ENCODE peak calls at places on chromosomes 6 and 20, in six cellular contexts. W, F, S, K, R and G are unnamed samples.

GRCh38 chr6:130127195-130127594 is 95.6 kb downstream of the SAMD3 start:
- DNase-seq in S (no peak), R (no peak), K (no peak), W (no peak), F (no peak), G (no peak)

GRCh38 chr6:70312165-70312564 is 9.3 kb upstream of the COL9A1 start:
- DNase-seq in W (peak; percentile 37), R (peak; percentile 70), S (no peak), F (no peak), K (no peak), G (no peak)

GRCh38 chr6:52595000-52595795 is 18.3 kb upstream of the TRAM2 start:
- DNase-seq in F (peak; percentile 67), S (peak; percentile 36), W (peak; percentile 63), K (no peak), R (no peak), G (no peak)

GRCh38 chr20:21173496-21174025 is 47.7 kb downstream of the KIZ start:
- DNase-seq in F (no peak), R (no peak), K (no peak), W (no peak), S (no peak), G (no peak)

GRCh38 chr20:44010162-44010704 is 95.6 kb downstream of the TOX2 start:
- DNase-seq in F (no peak), S (no peak), R (no peak), W (no peak), K (no peak), G (no peak)

GRCh38 chr20:7841291-7841966 is 98.8 kb downstream of the HAO1 start:
- DNase-seq in K (no peak), F (no peak), R (no peak), W (no peak), S (no peak), G (no peak)

GRCh38 chr6:28449056-28449455 is 5.8 kb upstream of the ZSCAN23 start:
- DNase-seq in F (no peak), S (no peak), K (no peak), W (no peak), R (no peak), G (no peak)

GRCh38 chr20:35709269-35709668 is 10.1 kb downstream of the ROMO1 start:
- DNase-seq in S (no peak), K (no peak), F (no peak), W (no peak), R (no peak), G (no peak)

GRCh38 chr20:43558412-43559146 is at the start of gene SGK2:
- DNase-seq in S (no peak), F (peak; percentile 83), K (no peak), W (peak; percentile 28), R (no peak), G (no peak)

GRCh38 chr6:16688984-16689636 is 72.2 kb downstream of the ATXN1 start:
- DNase-seq in S (no peak), R (no peak), W (no peak), F (no peak), K (no peak), G (no peak)

GRCh38 chr6:47195251-47195650 is 114.5 kb downstream of the TNFRSF21 start:
- DNase-seq in W (no peak), S (peak; percentile 63), R (no peak), F (peak; percentile 63), K (no peak), G (no peak)

GRCh38 chr6:166045173-166045957 is 122.3 kb downstream of the TBXT start:
- DNase-seq in K (no peak), R (no peak), S (no peak), F (no peak), W (no peak), G (no peak)

GRCh38 chr6:166046232-166046631 is 121.4 kb downstream of the TBXT start:
- DNase-seq in F (no peak), S (no peak), W (peak; percentile 59), R (no peak), K (no peak), G (no peak)

GRCh38 chr6:166050559-166050958 is 117.1 kb downstream of the TBXT start:
- DNase-seq in F (no peak), R (no peak), K (no peak), W (peak; percentile 87), S (no peak), G (no peak)

GRCh38 chr6:166041277-166041676 is 126.4 kb downstream of the TBXT start:
- DNase-seq in W (no peak), R (no peak), K (no peak), S (no peak), F (no peak), G (no peak)

GRCh38 chr6:166046982-166047381 is 120.7 kb downstream of the TBXT start:
- DNase-seq in R (no peak), F (no peak), W (no peak), S (no peak), K (no peak), G (no peak)
- H3K27ac ChIP-seq in R (no peak overlapping the region), F (no peak overlapping the region), W (no peak overlapping the region), S (no peak overlapping the region), K (no peak overlapping the region), G (no peak overlapping the region)

GRCh38 chr6:54133186-54133585 is 21.9 kb downstream of the MLIP start:
- DNase-seq in F (no peak), K (no peak), R (no peak), S (no peak), W (no peak), G (no peak)
- H3K27ac ChIP-seq in F (no peak overlapping the region), K (no peak overlapping the region), R (no peak overlapping the region), S (no peak overlapping the region), W (no peak overlapping the region), G (no peak overlapping the region)

DNA sequence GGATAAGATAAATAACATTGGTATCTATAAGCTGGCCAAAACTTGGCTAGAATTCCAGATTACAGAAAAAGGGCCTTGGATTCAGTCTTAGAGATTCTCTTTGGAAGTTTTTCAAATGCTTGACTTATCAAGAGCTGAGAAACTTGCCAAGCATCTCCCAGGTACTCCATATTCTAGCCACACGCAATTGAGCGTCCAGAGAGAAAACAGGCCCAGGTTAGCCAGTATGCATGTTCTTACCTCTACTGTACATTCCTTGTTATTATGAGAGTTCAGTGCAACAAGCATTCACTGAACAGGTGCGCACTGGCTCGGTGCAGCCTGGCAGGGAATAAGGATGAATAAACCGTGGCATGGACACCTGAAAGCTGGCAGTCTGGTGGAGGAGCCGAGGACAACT is 13.7 kb downstream of the CRNKL1 start:
- DNase-seq in W (no peak), F (no peak), S (no peak), K (no peak), R (no peak), G (no peak)
- H3K27ac ChIP-seq in W (no peak overlapping the region), F (no peak overlapping the region), S (no peak overlapping the region), K (no peak overlapping the region), R (no peak overlapping the region), G (no peak overlapping the region)

DNA sequence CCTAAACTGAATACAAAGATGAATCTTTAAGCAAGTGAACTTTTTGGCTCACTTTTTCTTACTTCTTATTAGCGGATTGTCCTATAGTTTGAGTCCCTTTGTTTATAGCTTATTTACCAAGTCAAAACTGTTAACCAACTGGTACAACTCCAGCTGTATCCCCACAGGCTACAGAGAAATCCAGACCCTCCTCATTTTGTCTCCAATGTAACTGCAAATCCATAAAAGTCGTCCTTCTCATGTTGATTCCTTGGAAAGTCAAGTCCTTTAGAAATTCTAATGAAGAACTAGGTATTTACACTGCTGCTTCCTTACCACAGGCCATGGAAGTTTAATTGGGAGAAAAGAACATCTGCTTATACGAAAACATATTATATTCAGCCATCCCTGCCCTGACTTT is 729.1 kb upstream of the NRSN1 start:
- DNase-seq in S (no peak), R (no peak), K (no peak), F (no peak), W (no peak), G (no peak)
- H3K27ac ChIP-seq in S (no peak overlapping the region), R (no peak overlapping the region), K (no peak overlapping the region), F (no peak overlapping the region), W (no peak overlapping the region), G (no peak overlapping the region)

DNA sequence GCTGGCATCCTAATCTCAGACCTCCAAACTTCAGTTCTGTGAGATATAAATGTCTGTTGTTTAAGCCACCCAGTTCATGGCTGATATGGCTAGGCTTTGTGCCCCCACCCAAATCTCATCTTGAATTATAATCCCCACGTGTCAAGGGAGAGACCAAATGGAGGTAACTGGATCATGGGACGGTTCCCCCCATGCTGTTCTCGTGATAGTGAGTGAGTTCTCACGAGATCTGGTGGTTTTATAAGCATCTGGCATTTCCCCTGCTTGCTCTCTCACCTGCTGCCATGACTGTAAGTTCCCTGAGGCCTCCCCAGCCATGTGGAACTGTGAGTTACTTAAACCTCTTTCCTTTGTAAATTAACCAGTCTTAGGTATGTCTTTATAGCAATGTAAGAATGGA is 56.7 kb downstream of the KIAA0319 start:
- DNase-seq in S (no peak), R (no peak), K (no peak), W (peak; percentile 22), F (no peak), G (no peak)
- H3K27ac ChIP-seq in S (no peak overlapping the region), R (no peak overlapping the region), K (no peak overlapping the region), W (no peak overlapping the region), F (no peak overlapping the region), G (no peak overlapping the region)

GRCh38 chr6:109441069-109441816 is 719 bp downstream of the SMPD2 start:
- DNase-seq in S (no peak), R (no peak), F (peak; percentile 84), K (no peak), W (peak; percentile 87), G (no peak)
- H3K27ac ChIP-seq in S (peak overlapping the region; percentile 80), R (peak overlapping the region; percentile 80), F (peak overlapping the region; percentile 94), K (peak overlapping the region; percentile 91), W (peak overlapping the region; percentile 63), G (peak overlapping the region; percentile 85)

GRCh38 chr20:25324412-25324811 is 66.2 kb downstream of the ABHD12 start:
- DNase-seq in K (no peak), S (no peak), F (no peak), R (no peak), W (no peak), G (no peak)
- H3K27ac ChIP-seq in K (no peak overlapping the region), S (no peak overlapping the region), F (no peak overlapping the region), R (no peak overlapping the region), W (no peak overlapping the region), G (no peak overlapping the region)

DNA sequence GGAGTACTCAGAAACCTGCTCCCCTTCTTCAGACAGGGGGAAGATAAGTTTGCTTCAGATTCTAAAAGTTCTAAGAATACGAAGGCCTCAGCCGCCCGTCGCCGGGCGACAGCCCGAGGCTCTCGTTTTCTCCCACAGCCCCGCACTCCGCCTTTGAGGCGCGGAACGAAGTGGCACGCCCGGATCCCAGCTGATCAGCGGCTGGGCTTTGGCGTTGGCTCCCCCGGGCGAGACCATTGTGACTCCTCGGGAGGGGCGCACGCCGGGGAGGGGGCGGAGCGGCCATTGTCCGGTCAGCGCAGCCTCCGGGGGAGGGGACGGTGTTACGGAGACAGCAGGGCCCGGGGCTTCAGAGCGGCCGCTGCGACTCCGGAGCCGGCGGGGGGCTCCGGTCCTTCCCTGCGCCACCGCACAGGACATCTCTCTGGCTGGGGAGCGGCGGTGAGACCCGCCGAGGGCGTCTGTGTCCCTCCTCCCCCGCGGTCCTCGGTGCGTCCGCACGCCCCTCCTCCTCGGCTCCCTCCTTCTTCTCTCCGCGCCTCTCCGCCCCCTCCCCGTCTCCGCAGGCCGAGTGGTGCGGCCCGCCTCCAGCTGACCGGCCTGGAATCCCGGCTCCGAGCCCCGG is at the start of gene ZFAND3:
- DNase-seq in W (peak; percentile 98), K (peak; percentile 96), R (peak; percentile 94), F (peak; percentile 97), S (peak; percentile 98), G (peak; percentile 72)
- H3K27ac ChIP-seq in W (peak within 1 kb of the TSS; percentile 99), K (peak within 1 kb of the TSS; percentile 97), R (peak within 1 kb of the TSS; percentile 88), F (peak within 1 kb of the TSS; percentile 95), S (peak within 1 kb of the TSS; percentile 99), G (peak within 1 kb of the TSS; percentile 99)